ENCODE peak calls at places on chromosomes 7 and 10, in seven cellular contexts. R is SK-N-SH, Z is GM12891, Y is K562, G is GM12878, D is HepG2, A is H1. C is an unnamed sample.

GRCh38 chr7:134126126-134126525 is 1.0 kb upstream of the LRGUK start:
- DNase-seq in A (no peak), Z (no peak), G (no peak), D (no peak), Y (no peak), R (no peak), C (no peak)

GRCh38 chr7:39375047-39375873 is 190.9 kb upstream of the YAE1 start:
- DNase-seq in D (peak), Z (no peak), Y (no peak), G (no peak), R (no peak), A (no peak), C (no peak)

GRCh38 chr7:33807779-33808482 is 97.4 kb upstream of the BMPER start:
- DNase-seq in R (peak), A (peak), G (no peak), Y (peak), D (peak), Z (peak), C (no peak)

GRCh38 chr10:101066890-101067355 is 5.1 kb downstream of the KAZALD1 start:
- DNase-seq in G (no peak), R (peak), A (no peak), D (no peak), Y (no peak), Z (no peak), C (no peak)

GRCh38 chr10:21927601-21928000 is 75.9 kb downstream of the DNAJC1 start:
- DNase-seq in Y (no peak), G (no peak), Z (no peak), D (no peak), R (no peak), A (no peak), C (no peak)

GRCh38 chr10:55426138-55426537 is 625.1 kb upstream of the PCDH15 start:
- DNase-seq in G (no peak), D (no peak), A (no peak), Y (no peak), Z (no peak), R (no peak), C (no peak)

GRCh38 chr10:84654671-84655070 is 326.3 kb downstream of the CCSER2 start:
- DNase-seq in G (peak), Y (no peak), R (no peak), A (no peak), D (no peak), Z (no peak), C (no peak)

GRCh38 chr7:43954524-43955228 is 28.4 kb downstream of the UBE2D4 start:
- DNase-seq in R (peak), A (peak), D (peak), Y (peak), Z (peak), G (peak), C (no peak)

GRCh38 chr10:130757821-130758489 is 553.6 kb downstream of the TCERG1L start:
- DNase-seq in R (no peak), Z (no peak), Y (no peak), D (no peak), A (no peak), G (no peak), C (no peak)

GRCh38 chr7:77993823-77994222 is 195.2 kb downstream of the PHTF2 start:
- DNase-seq in R (no peak), Z (no peak), A (no peak), Y (no peak), D (no peak), G (no peak), C (no peak)

GRCh38 chr7:43727494-43727893 is 1.8 kb downstream of the COA1 start:
- DNase-seq in R (no peak), A (no peak), D (no peak), G (no peak), Y (no peak), Z (no peak), C (no peak)

GRCh38 chr10:68517188-68517587 is 10.1 kb downstream of the SLC25A16 start:
- DNase-seq in D (peak), G (no peak), Y (no peak), A (no peak), R (no peak), Z (no peak), C (no peak)

GRCh38 chr7:55546826-55547225 is 25.5 kb downstream of the VOPP1 start:
- DNase-seq in D (peak), A (no peak), Y (no peak), R (peak), Z (no peak), G (no peak), C (no peak)

GRCh38 chr10:21953585-21954057 is 49.9 kb downstream of the DNAJC1 start:
- DNase-seq in R (peak), D (peak), G (no peak), Y (peak), A (no peak), Z (peak), C (no peak)

GRCh38 chr7:6640246-6640721 is 3.2 kb downstream of the ZNF316 start:
- DNase-seq in A (peak), G (no peak), Z (no peak), R (no peak), D (no peak), Y (peak), C (no peak)

GRCh38 chr7:69256634-69257081 is 341.6 kb upstream of the AUTS2 start:
- DNase-seq in Z (no peak), Y (no peak), R (no peak), G (no peak), A (no peak), D (no peak), C (no peak)

GRCh38 chr7:55191161-55191925 is 172.5 kb downstream of the EGFR start:
- DNase-seq in R (no peak), D (no peak), Y (no peak), A (no peak), Z (no peak), G (no peak), C (no peak)

GRCh38 chr10:114631678-114632417 is 26.2 kb downstream of the ABLIM1 start:
- DNase-seq in Y (peak), A (no peak), D (peak), R (peak), Z (peak), G (no peak), C (peak)

GRCh38 chr7:29281782-29282541 is 87.4 kb downstream of the CHN2 start:
- DNase-seq in D (peak), Y (no peak), Z (no peak), A (no peak), G (no peak), R (peak), C (no peak)

GRCh38 chr10:124685251-124685650 is 58.9 kb downstream of the FAM53B start:
- DNase-seq in A (no peak), R (no peak), Z (no peak), G (no peak), D (no peak), Y (no peak), C (no peak)

GRCh38 chr7:128836729-128837348 is 6.6 kb downstream of the FLNC start:
- DNase-seq in A (no peak), G (no peak), R (no peak), Y (no peak), Z (peak), D (no peak), C (no peak)

GRCh38 chr7:148541891-148542504 is 48.6 kb upstream of the C7orf33 start:
- DNase-seq in Y (no peak), A (no peak), R (no peak), Z (no peak), G (no peak), D (no peak), C (no peak)

GRCh38 chr7:115693779-115694178 is 336.8 kb downstream of the TFEC start:
- DNase-seq in A (no peak), Z (no peak), Y (no peak), R (no peak), D (no peak), G (no peak), C (no peak)

GRCh38 chr10:72016608-72017310 is 52.6 kb downstream of the CHST3 start:
- DNase-seq in D (no peak), G (no peak), Y (no peak), Z (no peak), R (no peak), A (no peak), C (no peak)

GRCh38 chr7:44445986-44446671 is 44.3 kb downstream of the NUDCD3 start:
- DNase-seq in Y (no peak), A (no peak), G (no peak), Z (no peak), R (no peak), D (no peak), C (no peak)

GRCh38 chr7:54349259-54349658 is 192.9 kb upstream of the VSTM2A start:
- DNase-seq in G (no peak), A (no peak), Y (no peak), R (no peak), D (no peak), Z (no peak), C (no peak)

GRCh38 chr10:69629897-69630650 is at the start of gene FAM241B:
- DNase-seq in G (no peak), Z (peak), R (peak), A (no peak), Y (peak), D (no peak), C (peak)
- TF ChIP-seq TAF1 in G (no peak), Z (no peak), R (no peak), A (peak), Y (peak), D (no peak), C (no peak)

DNA sequence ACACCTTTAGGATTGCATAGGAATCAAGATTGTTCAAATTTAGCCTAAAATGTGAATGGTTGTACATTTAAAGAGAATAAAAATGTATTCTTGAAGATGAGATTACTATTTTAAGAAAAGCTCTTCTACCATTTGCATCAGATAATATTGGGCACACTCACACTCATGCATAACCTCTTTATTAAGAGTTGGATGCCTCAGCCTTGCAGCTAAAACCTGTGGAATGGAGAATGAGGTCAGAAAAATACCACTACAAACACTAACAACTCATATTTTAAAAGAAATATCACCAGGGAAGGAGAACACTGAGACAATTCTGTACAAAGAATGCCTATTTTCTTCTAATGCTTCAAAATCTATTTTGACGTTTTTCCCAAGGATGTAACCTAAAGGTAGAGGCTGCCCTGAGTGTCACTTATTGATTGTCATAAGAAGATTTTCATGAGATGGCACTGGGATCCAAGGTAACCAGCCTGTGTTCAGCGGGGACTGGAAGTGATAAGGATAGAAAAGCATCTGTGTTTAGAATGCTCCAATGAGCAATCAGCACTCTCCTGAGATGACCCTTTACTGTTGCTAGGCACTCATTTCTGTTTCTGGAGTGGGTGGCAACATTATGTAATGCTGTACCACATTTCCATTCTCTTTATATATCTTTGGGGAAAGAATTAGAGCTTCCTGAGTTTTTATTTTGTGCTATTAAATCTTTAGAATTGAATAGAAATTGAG is 26.6 kb downstream of the REEP3 start:
- DNase-seq in Z (no peak), Y (peak), G (no peak), A (no peak), R (peak), D (no peak), C (no peak)
- TF ChIP-seq TAF1 in Z (no peak), Y (no peak), G (no peak), A (no peak), R (no peak), D (no peak), C (no peak)

GRCh38 chr7:152624218-152624617 is 51.7 kb downstream of the XRCC2 start:
- DNase-seq in Z (no peak), D (no peak), A (no peak), G (no peak), R (no peak), Y (no peak), C (no peak)
- TF ChIP-seq TAF1 in Z (no peak), D (no peak), A (no peak), G (no peak), R (no peak), Y (no peak), C (no peak)

GRCh38 chr7:144824360-144824759 is 11.5 kb downstream of the TPK1 start:
- DNase-seq in G (no peak), D (no peak), A (no peak), R (no peak), Y (no peak), Z (no peak), C (no peak)
- TF ChIP-seq TAF1 in G (no peak), D (no peak), A (no peak), R (no peak), Y (no peak), Z (no peak), C (no peak)

GRCh38 chr10:50393784-50394183 is 142.5 kb upstream of the ASAH2 start:
- DNase-seq in R (no peak), D (peak), Z (no peak), G (no peak), A (no peak), Y (no peak), C (no peak)
- TF ChIP-seq TAF1 in R (no peak), D (no peak), Z (no peak), G (no peak), A (no peak), Y (no peak), C (no peak)

GRCh38 chr10:120087109-120087508 is 194.6 kb downstream of the SEC23IP start:
- DNase-seq in A (no peak), R (no peak), D (no peak), Z (no peak), G (no peak), Y (no peak), C (no peak)

DNA sequence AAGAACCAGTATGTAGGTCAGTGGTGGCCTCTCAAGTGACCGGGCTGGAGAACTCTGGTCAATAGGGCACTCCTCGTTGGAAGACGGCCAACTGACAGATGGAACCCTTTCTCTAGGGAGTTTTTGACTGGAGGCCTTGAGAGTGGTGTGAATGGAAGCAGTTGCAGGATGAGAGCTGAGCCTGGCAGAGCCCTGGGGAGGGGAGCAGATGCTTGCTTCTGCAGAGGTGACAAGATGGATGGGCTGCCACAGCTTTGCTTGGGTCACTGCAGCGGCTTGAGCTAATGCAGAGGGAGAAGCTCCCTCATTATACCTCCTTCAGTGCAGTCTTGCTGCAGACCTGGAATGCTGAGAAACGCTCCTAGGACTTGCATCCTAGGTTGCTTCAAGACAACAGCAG is 192.9 kb downstream of the SEC23IP start:
- DNase-seq in D (no peak), A (no peak), Y (no peak), Z (no peak), R (no peak), G (no peak), C (no peak)
- TF ChIP-seq TAF1 in D (no peak), A (no peak), Y (no peak), Z (no peak), R (no peak), G (no peak), C (no peak)

DNA sequence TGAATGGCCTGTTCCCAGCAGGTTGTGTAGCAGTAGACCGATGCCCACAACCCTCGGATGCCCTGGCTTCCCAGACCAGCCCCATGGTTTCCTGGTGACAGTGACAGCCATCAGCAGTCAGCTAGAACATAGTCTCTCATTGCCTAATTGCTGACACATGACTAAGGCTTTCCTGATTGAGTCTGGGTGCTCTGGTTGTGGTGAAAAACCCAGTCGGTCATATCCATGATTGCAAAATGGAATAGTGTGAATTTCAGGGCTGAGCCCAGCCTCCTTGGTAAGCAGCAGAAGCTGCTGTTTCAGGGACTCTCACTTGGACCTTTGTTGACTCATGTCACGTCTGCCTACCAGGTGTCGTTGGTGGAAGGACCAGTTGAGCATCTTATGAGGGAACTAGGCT is 36.6 kb downstream of the POR start:
- DNase-seq in A (no peak), D (peak), Z (no peak), R (peak), G (no peak), Y (no peak), C (no peak)
- TF ChIP-seq TAF1 in A (no peak), D (no peak), Z (no peak), R (no peak), G (no peak), Y (no peak), C (no peak)